ENCODE peak calls at places on chromosomes 13 and 19, in four cellular contexts. One of them, this sample, is unnamed.

GRCh38 chr13:113981201-113981605 is 7.3 kb upstream of the C13orf46 start:
- DNase-seq in SK-N-SH: no peak
- DNase-seq in HepG2: no peak
- DNase-seq in K562: no peak
- DNase-seq in this sample: no peak

GRCh38 chr19:14459703-14460102 is 15.5 kb downstream of the PTGER1 start:
- DNase-seq in K562: no peak
- DNase-seq in SK-N-SH: no peak
- DNase-seq in HepG2: no peak
- DNase-seq in this sample: no peak

GRCh38 chr13:76697277-76697676 is 188.9 kb downstream of the KCTD12 start:
- DNase-seq in K562: no peak
- DNase-seq in SK-N-SH: no peak
- DNase-seq in HepG2: no peak
- DNase-seq in this sample: no peak

GRCh38 chr13:50991624-50992610 is 82.3 kb downstream of the RNASEH2B start:
- DNase-seq in K562: no peak
- DNase-seq in HepG2: no peak
- DNase-seq in SK-N-SH: no peak
- DNase-seq in this sample: no peak

GRCh38 chr19:18464646-18465045 is 26.7 kb upstream of the ISYNA1 start:
- DNase-seq in HepG2: peak; percentile 80
- DNase-seq in K562: no peak
- DNase-seq in SK-N-SH: no peak
- DNase-seq in this sample: no peak

GRCh38 chr13:102002271-102002670 is 399.6 kb downstream of the FGF14 start:
- DNase-seq in K562: no peak
- DNase-seq in SK-N-SH: no peak
- DNase-seq in HepG2: no peak
- DNase-seq in this sample: no peak

GRCh38 chr13:31261241-31261640 is 61.5 kb downstream of the B3GLCT start:
- DNase-seq in K562: no peak
- DNase-seq in SK-N-SH: no peak
- DNase-seq in HepG2: no peak
- DNase-seq in this sample: no peak

GRCh38 chr13:94195715-94196114 is 283.8 kb downstream of the DCT start:
- DNase-seq in SK-N-SH: no peak
- DNase-seq in HepG2: no peak
- DNase-seq in K562: no peak
- DNase-seq in this sample: no peak

GRCh38 chr19:37537391-37537947 is 30.7 kb downstream of the ZNF793 start:
- DNase-seq in SK-N-SH: no peak
- DNase-seq in K562: no peak
- DNase-seq in HepG2: no peak
- DNase-seq in this sample: no peak

GRCh38 chr13:21608961-21609360 is 5.0 kb upstream of the MICU2 start:
- DNase-seq in HepG2: no peak
- DNase-seq in K562: no peak
- DNase-seq in SK-N-SH: no peak
- DNase-seq in this sample: no peak

GRCh38 chr13:20489185-20489820 is 36.4 kb downstream of the CRYL1 start:
- DNase-seq in HepG2: no peak
- DNase-seq in SK-N-SH: no peak
- DNase-seq in K562: no peak
- DNase-seq in this sample: no peak

GRCh38 chr19:42433503-42434260 is 6.5 kb upstream of the LIPE start:
- DNase-seq in K562: peak; percentile 61
- DNase-seq in HepG2: peak; percentile 95
- DNase-seq in SK-N-SH: no peak
- DNase-seq in this sample: peak; percentile 85

GRCh38 chr19:50628551-50628950 is 11.1 kb downstream of the SYT3 start:
- DNase-seq in K562: no peak
- DNase-seq in SK-N-SH: no peak
- DNase-seq in HepG2: no peak
- DNase-seq in this sample: no peak

GRCh38 chr19:50626796-50627195 is 12.9 kb downstream of the SYT3 start:
- DNase-seq in K562: no peak
- DNase-seq in SK-N-SH: no peak
- DNase-seq in HepG2: no peak
- DNase-seq in this sample: no peak

GRCh38 chr19:50626011-50626410 is 13.7 kb downstream of the SYT3 start:
- DNase-seq in HepG2: no peak
- DNase-seq in SK-N-SH: no peak
- DNase-seq in K562: no peak
- DNase-seq in this sample: no peak

GRCh38 chr19:50628146-50628545 is 11.5 kb downstream of the SYT3 start:
- DNase-seq in K562: no peak
- DNase-seq in HepG2: no peak
- DNase-seq in SK-N-SH: no peak
- DNase-seq in this sample: no peak

GRCh38 chr19:50624949-50625600 is 14.6 kb downstream of the SYT3 start:
- DNase-seq in HepG2: no peak
- DNase-seq in K562: no peak
- DNase-seq in SK-N-SH: no peak
- DNase-seq in this sample: no peak
- TF ChIP-seq FOXJ3 in HepG2: no peak
- TF ChIP-seq FOXJ3 in K562: no peak
- TF ChIP-seq FOXJ3 in SK-N-SH: no peak
- TF ChIP-seq FOXJ3 in this sample: no peak

GRCh38 chr13:112968910-112969691 is at the start of gene MCF2L:
- DNase-seq in K562: no peak
- DNase-seq in SK-N-SH: peak; percentile 93
- DNase-seq in HepG2: peak; percentile 56
- DNase-seq in this sample: no peak
- TF ChIP-seq FOXJ3 in K562: no peak
- TF ChIP-seq FOXJ3 in SK-N-SH: peak; percentile 15
- TF ChIP-seq FOXJ3 in HepG2: no peak
- TF ChIP-seq FOXJ3 in this sample: no peak

DNA sequence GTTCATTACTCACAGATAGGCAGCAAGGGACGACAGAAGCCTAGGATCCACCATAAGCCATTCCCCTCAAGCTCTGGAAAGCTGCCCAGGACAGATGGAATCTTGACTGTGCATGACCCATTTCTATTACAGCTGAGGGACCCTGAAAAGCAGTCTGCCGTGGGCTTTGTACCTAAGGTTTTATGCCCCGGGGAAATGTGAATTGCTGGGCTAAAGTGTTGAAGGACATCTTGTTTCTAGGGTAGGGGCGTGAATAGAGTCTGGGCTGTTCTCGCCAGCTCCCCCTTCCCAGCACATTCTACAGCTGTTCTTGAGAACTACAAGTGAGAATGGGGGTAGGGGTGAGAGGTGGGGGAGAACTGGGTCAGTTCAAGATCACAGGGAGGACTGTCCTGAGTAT is 53.6 kb upstream of the TMTC4 start:
- DNase-seq in K562: no peak
- DNase-seq in HepG2: no peak
- DNase-seq in SK-N-SH: no peak
- DNase-seq in this sample: no peak
- TF ChIP-seq FOXJ3 in K562: no peak
- TF ChIP-seq FOXJ3 in HepG2: no peak
- TF ChIP-seq FOXJ3 in SK-N-SH: no peak
- TF ChIP-seq FOXJ3 in this sample: no peak

GRCh38 chr19:8639821-8640401 is 9.5 kb downstream of the NFILZ start:
- DNase-seq in K562: peak; percentile 3
- DNase-seq in HepG2: no peak
- DNase-seq in SK-N-SH: no peak
- DNase-seq in this sample: no peak

GRCh38 chr19:8630796-8631424 is 477 bp downstream of the NFILZ start:
- DNase-seq in HepG2: no peak
- DNase-seq in SK-N-SH: no peak
- DNase-seq in K562: no peak
- DNase-seq in this sample: no peak

GRCh38 chr19:8631425-8631819 is 989 bp downstream of the NFILZ start:
- DNase-seq in SK-N-SH: no peak
- DNase-seq in K562: peak; percentile 4
- DNase-seq in HepG2: peak; percentile 86
- DNase-seq in this sample: no peak

GRCh38 chr19:8638078-8638619 is 7.7 kb downstream of the NFILZ start:
- DNase-seq in HepG2: peak; percentile 71
- DNase-seq in K562: no peak
- DNase-seq in SK-N-SH: no peak
- DNase-seq in this sample: no peak

GRCh38 chr19:8635422-8635821 is 5.0 kb downstream of the NFILZ start:
- DNase-seq in SK-N-SH: no peak
- DNase-seq in HepG2: no peak
- DNase-seq in K562: peak; percentile 3
- DNase-seq in this sample: no peak
- TF ChIP-seq FOXJ3 in SK-N-SH: no peak
- TF ChIP-seq FOXJ3 in HepG2: no peak
- TF ChIP-seq FOXJ3 in K562: no peak
- TF ChIP-seq FOXJ3 in this sample: no peak

DNA sequence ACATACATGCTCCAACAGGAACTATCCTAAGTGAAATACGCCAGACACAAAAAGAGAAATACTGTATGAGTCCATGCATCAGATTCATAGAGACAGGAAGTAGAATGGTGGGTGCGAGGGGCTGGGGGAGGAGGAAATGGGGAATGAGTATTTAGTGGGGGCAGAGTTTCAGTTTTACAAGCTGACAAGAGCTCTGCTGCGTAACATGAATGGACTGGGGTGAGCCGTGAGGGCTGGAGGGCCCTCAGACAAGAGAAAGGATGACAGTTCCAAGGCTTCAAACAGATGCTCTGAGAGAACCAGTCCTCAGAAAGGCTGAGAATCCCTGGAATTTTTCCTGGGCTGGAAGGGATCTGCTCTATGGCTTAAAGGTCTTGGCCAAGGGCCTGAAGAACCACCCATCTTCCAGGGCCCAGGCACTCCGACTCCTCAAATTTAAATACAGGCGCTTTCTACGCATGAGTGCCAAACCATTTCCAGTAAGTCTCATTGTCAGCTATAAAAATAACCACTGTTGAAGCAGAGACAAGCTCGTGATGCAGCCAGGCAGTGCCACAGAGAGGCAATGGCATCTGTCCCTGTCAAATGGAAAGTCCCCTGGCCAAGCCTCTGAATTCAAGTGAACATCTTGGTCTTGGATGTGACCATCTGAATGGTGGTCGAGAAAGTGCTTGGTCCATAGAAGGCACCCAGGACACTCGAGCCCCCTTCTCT is 17.5 kb downstream of the KLF2 start:
- DNase-seq in K562: no peak
- DNase-seq in SK-N-SH: no peak
- DNase-seq in HepG2: no peak
- DNase-seq in this sample: no peak
- TF ChIP-seq FOXJ3 in K562: no peak
- TF ChIP-seq FOXJ3 in SK-N-SH: no peak
- TF ChIP-seq FOXJ3 in HepG2: no peak
- TF ChIP-seq FOXJ3 in this sample: no peak

DNA sequence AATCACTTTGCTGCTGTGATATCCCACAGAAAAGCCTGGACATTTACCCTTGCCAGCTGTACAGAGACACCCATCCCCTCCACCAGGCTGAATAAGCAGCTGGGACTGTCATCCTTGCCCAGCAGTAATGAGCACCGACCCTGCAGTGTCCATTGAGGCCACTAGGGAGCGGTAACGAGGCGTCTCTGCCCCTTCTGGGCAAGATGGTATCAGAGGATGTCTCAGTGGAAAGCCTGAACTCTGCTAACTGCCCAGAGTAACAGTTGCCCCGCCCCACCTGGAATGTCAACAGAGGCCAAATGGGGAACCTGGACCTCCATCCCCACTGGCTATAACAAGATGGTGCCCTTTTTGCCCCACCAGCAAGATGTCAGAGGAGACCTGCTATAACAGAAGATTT is 22.8 kb upstream of the CEACAM20 start:
- DNase-seq in HepG2: peak; percentile 47
- DNase-seq in K562: peak; percentile 71
- DNase-seq in SK-N-SH: peak; percentile 40
- DNase-seq in this sample: peak; percentile 95
- TF ChIP-seq FOXJ3 in HepG2: no peak
- TF ChIP-seq FOXJ3 in K562: no peak
- TF ChIP-seq FOXJ3 in SK-N-SH: no peak
- TF ChIP-seq FOXJ3 in this sample: no peak

This sample was measured in WTC11.